ENCODE peak calls at places on chromosome 7, in seven cellular contexts. P, G, K, M, S, N and E are unnamed samples.

GRCh38 chr7:69388462-69389137 is 209.7 kb upstream of the AUTS2 start:
- DNase-seq in S (no peak), G (no peak), M (no peak), P (no peak), K (no peak), N (no peak), E (no peak)

GRCh38 chr7:37320840-37321468 is 127.7 kb downstream of the ELMO1 start:
- DNase-seq in N (no peak), K (peak), P (no peak), S (no peak), G (no peak), M (no peak), E (no peak)

GRCh38 chr7:41809487-41810257 is 106.8 kb upstream of the INHBA start:
- DNase-seq in G (no peak), N (no peak), S (peak), K (peak), P (no peak), M (no peak), E (no peak)

GRCh38 chr7:132255898-132256297 is 320.4 kb downstream of the PLXNA4 start:
- DNase-seq in G (no peak), S (no peak), M (peak), K (peak), P (no peak), N (no peak), E (no peak)

GRCh38 chr7:142375710-142376313 is 118.0 kb upstream of the PRSS58 start:
- DNase-seq in P (no peak), K (peak), M (no peak), G (no peak), N (peak), S (peak), E (no peak)

GRCh38 chr7:116173051-116174028 is 37.0 kb upstream of the TES start:
- DNase-seq in S (peak), N (peak), G (no peak), P (no peak), M (no peak), K (peak), E (no peak)

GRCh38 chr7:120981888-120982615 is 6.5 kb upstream of the CPED1 start:
- DNase-seq in M (no peak), P (no peak), N (no peak), K (peak), S (peak), G (no peak), E (no peak)

GRCh38 chr7:22152690-22153089 is 204.3 kb downstream of the RAPGEF5 start:
- DNase-seq in G (no peak), N (no peak), K (no peak), P (no peak), M (no peak), S (no peak), E (no peak)

GRCh38 chr7:7416031-7416968 is 119.4 kb downstream of the COL28A1 start:
- DNase-seq in G (no peak), S (no peak), K (peak), P (no peak), N (no peak), M (no peak), E (no peak)

GRCh38 chr7:71486856-71487628 is 355.1 kb downstream of the GALNT17 start:
- DNase-seq in P (peak), K (no peak), S (no peak), M (peak), G (no peak), N (peak), E (no peak)

GRCh38 chr7:74349621-74350020 is 60.4 kb downstream of the CLIP2 start:
- DNase-seq in K (no peak), M (no peak), S (no peak), P (no peak), N (no peak), G (no peak), E (no peak)

GRCh38 chr7:116951366-116952292 is 1.7 kb upstream of the ST7 start:
- DNase-seq in M (no peak), G (no peak), K (no peak), N (no peak), P (no peak), S (no peak), E (no peak)

GRCh38 chr7:24778543-24779282 is 21.4 kb upstream of the GSDME start:
- DNase-seq in G (no peak), P (peak), N (peak), K (no peak), S (peak), M (peak), E (no peak)

GRCh38 chr7:101342892-101343291 is 19.8 kb upstream of the COL26A1 start:
- DNase-seq in N (no peak), K (no peak), G (no peak), P (no peak), M (no peak), S (no peak), E (no peak)

GRCh38 chr7:98021588-98022351 is 31.8 kb upstream of the OCM2 start:
- DNase-seq in N (peak), K (peak), G (peak), M (peak), S (peak), P (peak), E (peak)

GRCh38 chr7:135238112-135238744 is 4.6 kb downstream of the STRA8 start:
- DNase-seq in M (no peak), K (no peak), S (no peak), P (no peak), G (no peak), N (no peak), E (no peak)

GRCh38 chr7:137591444-137591843 is 247.9 kb upstream of the PTN start:
- DNase-seq in M (no peak), G (no peak), S (peak), K (peak), P (no peak), N (peak), E (no peak)

GRCh38 chr7:66265566-66265965 is 60.4 kb downstream of the TPST1 start:
- DNase-seq in G (no peak), S (peak), P (no peak), K (no peak), M (no peak), N (no peak), E (no peak)